ENCODE peak calls at places on chromosomes 13 and 19, in nine cellular contexts. I, O, K, T, J, N, B, U and A are unnamed samples.

GRCh38 chr13:70310720-70311119 is 202.5 kb upstream of the KLHL1 start:
- DNase-seq in I (no peak), O (no peak), K (no peak), T (no peak), J (peak), N (no peak), B (no peak), U (no peak), A (no peak)

GRCh38 chr13:66469745-66470144 is 760.4 kb downstream of the PCDH9 start:
- DNase-seq in I (no peak), O (no peak), K (no peak), T (no peak), J (no peak), N (no peak), B (no peak), U (no peak), A (no peak)

GRCh38 chr19:23262892-23263291 is 12.7 kb upstream of the ZNF724 start:
- DNase-seq in I (no peak), O (no peak), K (no peak), T (no peak), J (no peak), N (no peak), B (no peak), U (no peak), A (no peak)

GRCh38 chr19:46265217-46265828 is 31.5 kb upstream of the HIF3A start:
- DNase-seq in I (peak), O (peak), K (peak), T (no peak), J (peak), N (peak), B (peak), U (peak), A (peak)

GRCh38 chr19:44071824-44072542 is at the start of gene ZNF284:
- DNase-seq in I (peak), O (peak), K (peak), T (peak), J (peak), N (peak), B (peak), U (peak), A (peak)

GRCh38 chr19:5447700-5448311 is 7.4 kb upstream of the ZNRF4 start:
- DNase-seq in I (no peak), O (peak), K (no peak), T (no peak), J (no peak), N (no peak), B (no peak), U (no peak), A (no peak)

GRCh38 chr13:26062853-26063444 is 11.1 kb upstream of the SHISA2 start:
- DNase-seq in I (no peak), O (peak), K (no peak), T (no peak), J (peak), N (no peak), B (peak), U (no peak), A (peak)

GRCh38 chr13:102045713-102046112 is 356.1 kb downstream of the FGF14 start:
- DNase-seq in I (no peak), O (no peak), K (no peak), T (no peak), J (no peak), N (no peak), B (no peak), U (no peak), A (no peak)

GRCh38 chr19:16330368-16330801 is 5.8 kb downstream of the KLF2 start:
- DNase-seq in I (no peak), O (peak), K (no peak), T (peak), J (peak), N (peak), B (peak), U (peak), A (peak)

GRCh38 chr13:31697290-31697689 is 42.0 kb upstream of the RXFP2 start:
- DNase-seq in I (no peak), O (peak), K (no peak), T (no peak), J (no peak), N (no peak), B (peak), U (no peak), A (no peak)

GRCh38 chr19:19423322-19423721 is 17.8 kb downstream of the GATAD2A start:
- DNase-seq in I (no peak), O (no peak), K (no peak), T (no peak), J (no peak), N (no peak), B (no peak), U (no peak), A (no peak)

GRCh38 chr13:94761407-94761806 is 49.1 kb upstream of the SOX21 start:
- DNase-seq in I (no peak), O (no peak), K (no peak), T (no peak), J (no peak), N (no peak), B (no peak), U (no peak), A (no peak)

GRCh38 chr13:66927562-66927961 is 302.6 kb downstream of the PCDH9 start:
- DNase-seq in I (no peak), O (no peak), K (no peak), T (no peak), J (no peak), N (no peak), B (no peak), U (no peak), A (no peak)